ENCODE peak calls at places on chromosomes 7 and 10, in seven cellular contexts. N is upper lobe of left lung, I is K562, Z is HL-60, Q is prostate gland, K is transverse colon, L is GM12892. S is an unnamed sample.

GRCh38 chr7:157150825-157151412 is 12.2 kb downstream of the UBE3C start:
- DNase-seq in Q (no peak), I (peak; percentile 47), Z (no peak), L (no peak), N (no peak), K (no peak), S (no peak)

GRCh38 chr7:92835851-92836488 is 403 bp downstream of the CDK6 start:
- DNase-seq in L (peak; percentile 16), N (no peak), I (peak; percentile 77), Z (peak; percentile 41), Q (peak; percentile 10), K (peak; percentile 48), S (peak; percentile 9)

GRCh38 chr10:131148270-131148669 is 163.3 kb downstream of the TCERG1L start:
- DNase-seq in L (no peak), K (no peak), I (no peak), N (no peak), Q (no peak), Z (no peak), S (no peak)

GRCh38 chr7:1912472-1913289 is 242.6 kb downstream of the ELFN1 start:
- DNase-seq in Q (no peak), N (peak; percentile 85), K (no peak), L (no peak), Z (no peak), I (no peak), S (no peak)

GRCh38 chr7:105917659-105918058 is 41.3 kb upstream of the ATXN7L1 start:
- DNase-seq in Q (no peak), I (no peak), Z (no peak), K (no peak), L (no peak), N (no peak), S (no peak)

GRCh38 chr10:29535012-29535777 is 99.6 kb downstream of the SVIL start:
- DNase-seq in K (peak; percentile 79), N (no peak), Q (peak; percentile 69), I (peak; percentile 38), Z (no peak), L (no peak), S (no peak)

GRCh38 chr7:136134503-136134902 is 157.3 kb upstream of the MTPN start:
- DNase-seq in Q (no peak), K (no peak), I (no peak), Z (no peak), L (no peak), N (no peak), S (no peak)

GRCh38 chr10:110414563-110415309 is 83.0 kb upstream of the DUSP5 start:
- DNase-seq in K (peak; percentile 80), Z (peak; percentile 85), N (no peak), I (no peak), L (peak; percentile 75), Q (no peak), S (peak; percentile 60)

GRCh38 chr7:36423633-36424032 is 34.0 kb downstream of the ANLN start:
- DNase-seq in N (no peak), I (no peak), Q (no peak), L (no peak), Z (no peak), K (no peak), S (no peak)

GRCh38 chr7:22697897-22698645 is 28.9 kb upstream of the IL6 start:
- DNase-seq in I (no peak), N (no peak), K (peak; percentile 14), Z (no peak), Q (no peak), L (no peak), S (no peak)

GRCh38 chr10:72241853-72242252 is 25.8 kb upstream of the ASCC1 start:
- DNase-seq in Q (no peak), I (no peak), N (no peak), L (no peak), Z (no peak), K (no peak), S (no peak)

GRCh38 chr10:72244573-72245038 is 28.5 kb upstream of the ASCC1 start:
- DNase-seq in Z (no peak), N (no peak), K (no peak), L (no peak), I (no peak), Q (no peak), S (no peak)

GRCh38 chr10:72242675-72243074 is 26.6 kb upstream of the ASCC1 start:
- DNase-seq in K (peak; percentile 39), Z (peak; percentile 77), N (no peak), L (no peak), I (no peak), Q (peak; percentile 58), S (no peak)

GRCh38 chr10:72245949-72246525 is 27.7 kb upstream of the DDIT4 start:
- DNase-seq in N (no peak), Q (no peak), Z (no peak), L (no peak), K (no peak), I (no peak), S (no peak)

DNA sequence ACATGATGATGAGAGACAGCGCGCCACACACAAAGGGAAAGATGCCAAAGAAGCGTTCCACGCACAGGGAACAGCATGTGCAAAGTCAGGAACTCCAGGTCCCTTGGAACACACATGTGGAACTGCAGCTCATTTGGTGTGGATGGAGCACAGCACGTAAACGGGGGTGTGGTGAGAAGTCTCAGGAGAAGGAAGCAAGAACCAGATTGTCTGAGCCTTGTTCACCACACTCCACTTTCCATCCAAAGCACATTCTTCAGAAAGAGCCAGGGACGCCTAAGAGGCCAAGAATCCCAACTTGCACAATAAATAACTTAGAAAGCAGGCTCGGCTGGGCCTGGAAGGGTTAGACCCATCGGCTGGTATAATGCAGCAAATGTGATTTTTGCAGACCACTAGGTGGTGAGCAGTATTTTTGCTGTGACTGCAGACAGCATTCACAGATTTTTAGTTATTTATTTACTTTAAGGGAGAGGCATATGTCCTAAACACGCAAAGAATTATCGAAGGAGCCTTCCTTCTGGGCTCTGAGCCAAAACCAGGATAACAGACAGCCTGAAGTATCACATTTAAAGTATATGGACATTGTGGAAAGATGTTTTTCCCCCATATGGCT is 27.9 kb upstream of the ASCC1 start:
- DNase-seq in K (peak; percentile 71), I (no peak), Z (no peak), N (no peak), L (no peak), Q (peak; percentile 64), S (no peak)
- TF ChIP-seq POLR2AphosphoS5 in K (peak; percentile 78), I (no peak), Z (no peak), N (peak; percentile 81), L (no peak), Q (peak; percentile 53), S (no peak)

DNA sequence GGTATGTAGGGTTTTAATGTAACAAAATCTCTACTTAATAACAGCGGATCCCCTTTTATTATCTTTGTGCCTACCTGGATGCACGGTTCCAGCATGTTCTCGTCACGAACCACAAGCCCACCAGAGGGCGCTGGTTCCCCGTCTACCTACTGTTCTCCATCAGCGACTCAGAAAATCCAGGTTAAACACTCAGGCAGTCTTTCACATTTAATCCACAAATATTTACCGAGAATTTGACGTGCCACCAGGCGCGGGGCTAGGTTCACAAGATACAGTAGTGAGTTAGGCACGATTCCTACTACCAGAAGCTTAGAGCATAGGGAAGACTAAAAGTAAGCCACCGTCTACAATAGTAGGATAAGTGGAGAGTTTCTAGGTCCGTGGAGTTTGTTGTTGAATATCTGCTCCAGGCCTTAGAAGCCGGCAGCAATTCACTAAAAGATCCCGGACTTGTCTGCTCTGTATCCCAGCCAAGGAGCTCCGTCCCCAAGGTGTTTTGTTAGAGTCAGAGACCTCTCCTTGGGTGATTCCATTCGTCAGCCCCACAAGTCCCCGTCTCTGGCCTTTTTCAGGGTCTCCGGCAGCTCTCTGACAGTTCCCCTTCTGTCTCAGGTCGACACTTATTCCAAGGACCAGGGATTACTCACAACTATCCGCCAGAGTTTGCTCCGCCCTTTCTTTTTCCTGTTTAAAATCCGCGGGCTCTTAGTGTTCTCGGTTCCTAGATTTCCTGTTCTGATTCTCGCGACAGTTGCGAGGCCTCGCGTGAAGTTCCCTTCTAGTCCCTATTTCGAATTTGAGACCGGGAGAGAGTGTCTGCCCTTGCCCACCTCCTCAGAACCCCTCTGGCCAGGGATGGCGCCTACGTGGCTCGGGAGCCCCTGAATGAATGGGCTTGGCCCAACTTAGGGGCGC is 1.5 kb upstream of the KAZALD1 start:
- DNase-seq in K (peak; percentile 94), Q (peak; percentile 91), L (no peak), Z (peak; percentile 94), I (peak; percentile 44), N (no peak), S (peak; percentile 57)
- TF ChIP-seq POLR2AphosphoS5 in K (no peak), Q (peak; percentile 67), L (no peak), Z (no peak), I (peak; percentile 17), N (peak; percentile 55), S (no peak)

DNA sequence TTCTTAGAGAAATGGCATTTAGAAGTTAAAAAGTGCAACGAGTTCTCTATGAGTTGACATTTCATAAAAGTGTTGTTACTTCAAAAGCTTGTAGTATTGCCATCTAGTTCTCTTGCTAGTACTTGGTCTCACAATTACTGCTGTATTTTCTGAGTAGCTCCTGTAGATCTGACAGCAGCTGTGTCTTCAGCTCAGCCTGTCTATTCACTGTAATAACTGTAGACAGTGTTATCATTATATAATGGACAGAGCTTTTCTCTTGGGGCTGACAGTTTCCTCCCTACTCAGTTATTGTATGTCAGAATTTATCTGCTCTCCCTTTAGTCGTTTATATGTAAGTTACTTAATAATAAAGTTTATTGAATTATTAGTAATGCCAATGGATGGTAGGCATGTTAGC is 388.7 kb upstream of the VSTM2A start:
- DNase-seq in K (no peak), I (no peak), L (no peak), Z (no peak), N (no peak), Q (no peak), S (no peak)
- TF ChIP-seq POLR2AphosphoS5 in K (no peak), I (no peak), L (no peak), Z (no peak), N (no peak), Q (no peak), S (no peak)

DNA sequence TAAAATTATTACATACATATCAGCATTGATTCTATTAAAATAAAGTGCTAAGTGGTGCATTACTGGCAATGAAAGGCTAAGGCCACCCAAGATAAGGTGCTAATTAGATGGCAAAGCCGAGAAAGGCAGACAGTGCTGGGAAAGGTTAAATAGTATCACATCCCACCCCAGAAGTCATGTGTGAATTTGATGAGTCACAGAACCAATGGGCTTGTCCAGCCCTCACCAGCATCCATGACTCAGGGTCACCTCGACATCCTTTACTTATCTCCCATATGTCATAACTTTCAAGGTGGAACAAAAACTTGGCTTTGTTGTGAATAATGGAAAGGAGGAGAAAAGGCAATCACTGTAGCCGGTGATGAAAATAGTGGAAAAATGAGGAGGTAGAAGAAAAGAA is 459.1 kb downstream of the PLXNA4 start:
- DNase-seq in Q (no peak), L (no peak), I (peak; percentile 35), K (no peak), Z (no peak), N (no peak), S (no peak)
- TF ChIP-seq POLR2AphosphoS5 in Q (no peak), L (no peak), I (no peak), K (no peak), Z (no peak), N (no peak), S (no peak)

DNA sequence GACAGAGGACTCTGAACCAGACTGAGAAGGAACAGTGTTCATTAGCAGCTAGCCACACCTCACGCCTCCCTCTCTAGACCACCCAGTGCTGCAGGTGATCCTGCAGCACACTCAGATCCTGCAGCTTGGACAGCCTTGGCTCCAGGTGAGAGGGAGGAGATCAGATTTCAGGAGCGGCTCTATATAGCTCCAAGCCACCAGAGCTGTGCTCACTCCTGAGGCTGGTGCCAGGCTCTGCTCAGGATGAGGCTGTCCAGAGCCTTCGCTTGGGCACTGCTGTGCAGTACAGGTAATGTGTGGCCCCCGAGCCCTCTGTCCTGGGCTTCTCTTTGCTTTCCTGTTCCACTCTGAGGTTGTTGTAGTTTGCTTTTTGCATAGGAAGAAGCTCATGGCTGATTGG is 42.4 kb downstream of the C10orf120 start:
- DNase-seq in Q (peak; percentile 29), Z (no peak), K (no peak), L (no peak), N (no peak), I (no peak), S (no peak)
- TF ChIP-seq POLR2AphosphoS5 in Q (no peak), Z (no peak), K (no peak), L (no peak), N (no peak), I (no peak), S (no peak)